ENCODE peak calls at places on chromosomes 13 and 19, in five cellular contexts. V is iPS-NIHi11, B is omental fat pad, C is AG09319, M is heart right ventricle. A is an unnamed sample.

GRCh38 chr19:6198896-6199239 is 63.4 kb downstream of the ACSBG2 start:
- DNase-seq in V (no peak), B (no peak), C (no peak), M (no peak), A (no peak)

GRCh38 chr13:104008571-104009435 is 942.6 kb upstream of the SLC10A2 start:
- DNase-seq in V (no peak), B (no peak), C (no peak), M (no peak), A (no peak)

GRCh38 chr19:13102666-13103584 is at the start of gene LYL1:
- DNase-seq in V (peak; percentile 77), B (no peak), C (no peak), M (peak; percentile 91), A (peak; percentile 96)

GRCh38 chr19:4139614-4140236 is 13.7 kb upstream of the CREB3L3 start:
- DNase-seq in V (peak; percentile 92), B (peak; percentile 93), C (no peak), M (peak; percentile 75), A (peak; percentile 97)

GRCh38 chr13:34647379-34647778 is 294.7 kb upstream of the NBEA start:
- DNase-seq in V (no peak), B (no peak), C (no peak), M (no peak), A (no peak)

GRCh38 chr13:34578471-34578870 is 363.6 kb upstream of the NBEA start:
- DNase-seq in V (no peak), B (no peak), C (no peak), M (no peak), A (no peak)

GRCh38 chr13:35833571-35834305 is 297.4 kb downstream of the DCLK1 start:
- DNase-seq in V (no peak), B (no peak), C (no peak), M (no peak), A (no peak)

GRCh38 chr13:47004022-47004421 is 107.2 kb upstream of the HTR2A start:
- DNase-seq in V (no peak), B (no peak), C (no peak), M (no peak), A (no peak)

GRCh38 chr19:39946532-39946931 is 12.1 kb upstream of the FCGBP start:
- DNase-seq in V (no peak), B (no peak), C (no peak), M (no peak), A (no peak)

GRCh38 chr13:39575641-39576238 is 27.3 kb downstream of the LHFPL6 start:
- DNase-seq in V (no peak), B (no peak), C (no peak), M (no peak), A (no peak)

GRCh38 chr19:3708207-3708931 is at the start of gene TJP3:
- DNase-seq in V (peak; percentile 59), B (no peak), C (no peak), M (no peak), A (no peak)

GRCh38 chr19:18590273-18591272 is 2.0 kb downstream of the REX1BD start:
- DNase-seq in V (peak; percentile 72), B (no peak), C (no peak), M (no peak), A (peak; percentile 90)

GRCh38 chr13:102977471-102977870 is 88.7 kb downstream of the SLC10A2 start:
- DNase-seq in V (no peak), B (no peak), C (no peak), M (no peak), A (no peak)

GRCh38 chr19:44740351-44740824 is 8.1 kb upstream of the BCL3 start:
- DNase-seq in V (no peak), B (no peak), C (no peak), M (no peak), A (no peak)

GRCh38 chr19:3190470-3190770 is 4.7 kb downstream of the NCLN start:
- DNase-seq in V (no peak), B (no peak), C (no peak), M (no peak), A (no peak)

GRCh38 chr13:25881946-25882574 is 169.8 kb downstream of the SHISA2 start:
- DNase-seq in V (peak; percentile 27), B (no peak), C (no peak), M (no peak), A (no peak)

GRCh38 chr13:49023441-49023840 is 47.7 kb downstream of the FNDC3A start:
- DNase-seq in V (no peak), B (no peak), C (no peak), M (no peak), A (no peak)

GRCh38 chr13:20461860-20462532 is 63.7 kb downstream of the CRYL1 start:
- DNase-seq in V (no peak), B (no peak), C (no peak), M (peak; percentile 79), A (no peak)

GRCh38 chr13:28837111-28837510 is 17.0 kb downstream of the MTUS2 start:
- DNase-seq in V (no peak), B (no peak), C (no peak), M (no peak), A (no peak)

GRCh38 chr13:78420814-78421213 is 182.5 kb downstream of the POU4F1 start:
- DNase-seq in V (no peak), B (no peak), C (no peak), M (peak; percentile 7), A (no peak)

GRCh38 chr19:54673222-54673621 is 10.4 kb downstream of the LILRB4 start:
- DNase-seq in V (no peak), B (no peak), C (no peak), M (no peak), A (no peak)

GRCh38 chr13:70310720-70311119 is 202.5 kb upstream of the KLHL1 start:
- DNase-seq in V (peak; percentile 44), B (no peak), C (no peak), M (no peak), A (no peak)

GRCh38 chr19:21668072-21668471 is 99.3 kb downstream of the ZNF100 start:
- DNase-seq in V (no peak), B (no peak), C (no peak), M (no peak), A (no peak)

GRCh38 chr19:57233207-57233606 is 2.4 kb downstream of the AURKC start:
- DNase-seq in V (no peak), B (no peak), C (no peak), M (no peak), A (no peak)

GRCh38 chr13:51928231-51928630 is 66.5 kb downstream of the CCDC70 start:
- DNase-seq in V (no peak), B (no peak), C (no peak), M (peak; percentile 31), A (peak; percentile 50)

GRCh38 chr19:46297700-46298476 is 1.0 kb downstream of the HIF3A start:
- DNase-seq in V (no peak), B (no peak), C (no peak), M (peak; percentile 85), A (peak; percentile 93)

GRCh38 chr13:41767801-41768200 is 193.1 kb downstream of the VWA8 start:
- DNase-seq in V (no peak), B (no peak), C (no peak), M (no peak), A (no peak)

GRCh38 chr19:35013047-35013819 is 13.1 kb downstream of the GRAMD1A start:
- DNase-seq in V (peak; percentile 97), B (peak; percentile 71), C (no peak), M (peak; percentile 78), A (peak; percentile 94)

GRCh38 chr19:14450168-14450874 is 17.2 kb downstream of the PKN1 start:
- DNase-seq in V (peak; percentile 97), B (no peak), C (no peak), M (no peak), A (no peak)

GRCh38 chr13:97460004-97460756 is 26.2 kb downstream of the RAP2A start:
- DNase-seq in V (no peak), B (no peak), C (no peak), M (no peak), A (no peak)

GRCh38 chr19:33629826-33630375 is 8.1 kb downstream of the CHST8 start:
- DNase-seq in V (no peak), B (no peak), C (no peak), M (no peak), A (no peak)

GRCh38 chr13:45305079-45305478 is 35.9 kb downstream of the TPT1 start:
- DNase-seq in V (no peak), B (no peak), C (no peak), M (no peak), A (no peak)

GRCh38 chr13:86974251-86974994 is 696.7 kb upstream of the SLITRK5 start:
- DNase-seq in V (no peak), B (no peak), C (no peak), M (no peak), A (no peak)

GRCh38 chr19:6476155-6476895 is 5.3 kb downstream of the DENND1C start:
- DNase-seq in V (peak; percentile 97), B (no peak), C (no peak), M (no peak), A (peak; percentile 47)

GRCh38 chr13:99227331-99227900 is 26.8 kb downstream of the UBAC2 start:
- DNase-seq in V (no peak), B (no peak), C (no peak), M (no peak), A (no peak)

GRCh38 chr19:17576758-17577532 is 21.5 kb downstream of the COLGALT1 start:
- DNase-seq in V (peak; percentile 94), B (no peak), C (no peak), M (no peak), A (peak; percentile 88)

GRCh38 chr19:40813182-40813581 is 14.2 kb downstream of the EGLN2 start:
- DNase-seq in V (no peak), B (no peak), C (no peak), M (no peak), A (no peak)

GRCh38 chr19:39913682-39914333 is 20.6 kb downstream of the FCGBP start:
- DNase-seq in V (peak; percentile 2), B (no peak), C (no peak), M (no peak), A (no peak)

GRCh38 chr19:52336976-52337375 is 933 bp downstream of the ZNF610 start:
- DNase-seq in V (no peak), B (no peak), C (no peak), M (no peak), A (no peak)

GRCh38 chr13:87887459-87888123 is 216.4 kb downstream of the SLITRK5 start:
- DNase-seq in V (no peak), B (no peak), C (no peak), M (no peak), A (no peak)

A was measured in lower leg skin.